ENCODE peak calls at places on chromosomes 6 and 20, in nine cellular contexts. V is cardiac fibroblast, I is natural killer cell, C is mammary epithelial cell, B is lung, J is GM23338, Q is coronary artery, E is H9, L is dorsolateral prefrontal cortex. Y is an unnamed sample.

GRCh38 chr6:153231048-153231635 is 100.1 kb upstream of the RGS17 start:
- DNase-seq in E (peak), B (peak), C (peak), Q (no peak), V (peak), L (peak), I (no peak), J (peak), Y (peak)

GRCh38 chr20:45036044-45036755 is 64.7 kb downstream of the KCNS1 start:
- DNase-seq in J (no peak), B (no peak), L (no peak), V (peak), I (no peak), C (peak), E (no peak), Q (no peak), Y (no peak)

GRCh38 chr6:157491571-157492232 is 110.7 kb downstream of the ZDHHC14 start:
- DNase-seq in V (no peak), J (no peak), I (no peak), Q (no peak), L (no peak), C (no peak), B (no peak), E (no peak), Y (no peak)

GRCh38 chr20:35828434-35828833 is 56.6 kb downstream of the PHF20 start:
- DNase-seq in L (no peak), C (no peak), Q (no peak), E (no peak), J (no peak), I (no peak), B (no peak), V (no peak), Y (no peak)

GRCh38 chr6:104689551-104690205 is 170.0 kb downstream of the HACE1 start:
- DNase-seq in E (no peak), I (no peak), Q (no peak), C (peak), J (no peak), V (peak), L (no peak), B (no peak), Y (no peak)

GRCh38 chr6:3227363-3228045 is at the start of gene TUBB2B:
- DNase-seq in J (peak), E (peak), B (no peak), C (no peak), I (no peak), V (peak), L (no peak), Q (no peak), Y (peak)

GRCh38 chr6:144582939-144583613 is 297.9 kb downstream of the UTRN start:
- DNase-seq in C (no peak), B (peak), L (no peak), J (peak), I (no peak), V (peak), Q (no peak), E (peak), Y (no peak)

GRCh38 chr20:5164645-5165399 is 38.0 kb downstream of the CDS2 start:
- DNase-seq in Q (no peak), J (no peak), B (no peak), V (no peak), I (no peak), L (no peak), E (no peak), C (no peak), Y (no peak)

GRCh38 chr20:16708590-16708989 is 21.2 kb upstream of the SNRPB2 start:
- DNase-seq in V (no peak), E (no peak), B (no peak), C (no peak), L (no peak), Q (no peak), I (no peak), J (no peak), Y (no peak)

GRCh38 chr6:89121934-89122333 is 4.1 kb upstream of the SRSF12 start:
- DNase-seq in E (no peak), V (no peak), J (no peak), L (no peak), B (no peak), C (no peak), Q (no peak), I (no peak), Y (no peak)

GRCh38 chr6:16258709-16259075 is 20.3 kb downstream of the GMPR start:
- DNase-seq in V (no peak), E (no peak), Q (no peak), I (no peak), B (no peak), C (no peak), J (no peak), L (no peak), Y (no peak)

GRCh38 chr20:54407446-54407845 is 67.9 kb upstream of the DOK5 start:
- DNase-seq in C (no peak), I (no peak), V (no peak), Q (no peak), L (no peak), J (no peak), B (no peak), E (no peak), Y (no peak)

GRCh38 chr6:169445661-169446581 is 192.3 kb upstream of the THBS2 start:
- DNase-seq in I (no peak), L (no peak), J (peak), Q (no peak), V (no peak), C (no peak), E (no peak), B (no peak), Y (no peak)

GRCh38 chr20:1803216-1804128 is 91.7 kb upstream of the SIRPA start:
- DNase-seq in V (peak), Q (peak), L (peak), J (peak), B (peak), C (no peak), E (peak), I (no peak), Y (peak)

GRCh38 chr6:167129159-167129558 is 6.3 kb downstream of the CCR6 start:
- DNase-seq in J (no peak), B (no peak), V (no peak), E (no peak), C (no peak), L (no peak), I (no peak), Q (no peak), Y (no peak)

GRCh38 chr20:17542993-17543412 is 11.8 kb upstream of the BFSP1 start:
- DNase-seq in C (peak), I (no peak), B (no peak), Q (no peak), E (no peak), V (peak), L (no peak), J (no peak), Y (no peak)

GRCh38 chr6:107585815-107586435 is 96.0 kb downstream of the SOBP start:
- DNase-seq in C (no peak), V (no peak), Q (no peak), E (no peak), B (no peak), I (no peak), L (no peak), J (peak), Y (no peak)

GRCh38 chr6:100105919-100106318 is 111.9 kb upstream of the MCHR2 start:
- DNase-seq in I (no peak), E (no peak), V (no peak), Q (no peak), L (no peak), B (no peak), C (no peak), J (no peak), Y (no peak)

GRCh38 chr20:57433658-57434389 is 42.6 kb downstream of the RBM38 start:
- DNase-seq in I (peak), V (no peak), B (no peak), J (no peak), L (no peak), E (no peak), Q (no peak), C (no peak), Y (no peak)

GRCh38 chr6:163438940-163439335 is 24.4 kb downstream of the QKI start:
- DNase-seq in C (no peak), B (no peak), Q (no peak), L (no peak), V (no peak), E (no peak), J (no peak), I (peak), Y (no peak)

GRCh38 chr6:123022980-123023379 is 26.9 kb downstream of the CLVS2 start:
- DNase-seq in J (peak), Q (no peak), C (peak), I (no peak), L (no peak), B (no peak), V (peak), E (peak), Y (no peak)

GRCh38 chr20:10578607-10579006 is 95.2 kb downstream of the JAG1 start:
- DNase-seq in E (no peak), C (peak), Q (no peak), L (no peak), J (no peak), I (no peak), B (no peak), V (peak), Y (no peak)

DNA sequence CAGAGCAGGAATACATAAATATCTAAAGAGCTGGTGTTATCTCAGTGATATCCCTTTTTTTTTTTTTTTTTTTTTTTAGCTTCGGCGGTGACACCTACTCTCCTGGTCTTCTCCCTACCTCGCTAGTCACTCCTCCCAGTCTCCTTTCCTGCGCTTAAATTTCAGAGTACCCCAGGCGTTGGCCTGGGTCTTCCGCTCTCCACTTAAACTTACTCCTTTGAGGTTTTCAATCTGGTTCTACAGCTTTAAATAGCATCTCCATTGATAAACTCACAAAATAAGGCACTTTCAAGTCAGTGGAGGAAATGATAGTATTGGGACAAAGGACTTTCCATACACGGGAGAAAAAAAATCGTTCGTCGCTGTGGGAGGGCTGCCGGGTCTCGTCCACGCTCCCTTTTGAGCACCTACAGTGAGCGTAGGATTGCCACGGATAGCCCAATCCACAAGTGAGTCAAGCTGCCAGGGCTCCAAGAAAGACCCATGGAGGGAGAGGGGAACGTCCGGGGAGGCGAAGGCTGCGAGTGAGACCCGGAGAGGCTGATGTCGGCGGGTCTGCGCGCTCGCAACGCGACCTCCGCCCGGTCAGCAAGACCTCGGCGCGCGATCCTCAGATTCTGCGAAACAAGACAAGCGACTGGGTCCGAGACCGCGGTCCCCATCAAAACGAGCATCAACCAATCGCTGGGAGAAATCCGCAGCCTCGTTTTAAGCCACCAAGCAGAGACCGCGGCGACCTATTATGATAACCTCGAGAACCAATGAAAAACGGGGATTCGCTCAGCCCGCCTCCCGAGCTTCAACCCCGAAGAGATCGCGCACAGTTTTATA is 672 bp upstream of the SRSF6 start:
- DNase-seq in C (peak), I (peak), B (peak), J (peak), V (peak), E (peak), L (peak), Q (peak), Y (peak)
- TF ChIP-seq CTCF in C (no peak), I (no peak), B (no peak), J (no peak), V (no peak), E (no peak), L (no peak), Q (no peak), Y (no peak)

GRCh38 chr20:59985864-59986263 is 27.6 kb downstream of the CDH26 start:
- DNase-seq in I (no peak), V (no peak), E (no peak), B (no peak), L (no peak), J (peak), C (no peak), Q (no peak), Y (no peak)
- TF ChIP-seq CTCF in I (peak), V (no peak), E (peak), B (no peak), L (no peak), J (peak), C (no peak), Q (no peak), Y (no peak)

GRCh38 chr20:49245921-49246740 is 26.9 kb downstream of the DDX27 start:
- DNase-seq in Q (no peak), B (no peak), L (no peak), E (peak), V (peak), J (peak), C (peak), I (no peak), Y (no peak)
- TF ChIP-seq CTCF in Q (no peak), B (peak), L (peak), E (peak), V (peak), J (peak), C (peak), I (peak), Y (peak)

DNA sequence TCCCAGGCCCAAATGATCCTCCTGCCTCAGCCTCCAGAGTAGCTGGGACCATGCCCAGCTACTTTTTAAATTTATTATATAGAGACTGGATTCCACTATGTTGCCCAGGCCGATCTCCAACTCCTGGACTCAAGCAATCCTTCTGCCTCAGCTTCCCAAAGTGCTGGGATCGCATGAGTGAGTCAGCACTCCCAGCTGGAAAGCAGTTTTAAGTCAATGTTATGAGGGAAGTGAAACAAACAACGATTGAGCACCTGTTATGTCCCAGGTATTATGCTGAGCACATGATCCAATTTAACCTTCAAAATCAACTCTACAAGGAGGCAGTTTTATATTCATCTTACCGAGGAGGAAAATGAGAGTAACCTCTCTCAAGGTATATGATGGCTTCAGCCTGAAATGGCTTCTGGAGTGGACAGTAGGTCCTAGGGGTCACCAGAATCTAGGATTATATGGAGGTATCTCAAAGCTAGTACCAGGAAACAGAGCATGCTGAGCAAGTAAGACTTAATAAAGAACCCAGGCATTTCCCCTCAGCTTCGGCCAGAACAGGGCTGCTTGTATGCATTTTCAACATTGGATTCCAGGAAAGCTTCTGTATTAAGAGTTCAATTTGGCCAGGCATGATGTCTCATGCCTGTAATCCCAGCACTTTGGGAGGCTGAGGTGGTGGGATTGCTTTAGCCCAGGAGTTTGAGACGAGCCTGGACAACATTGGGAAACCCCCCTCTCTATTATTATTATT is 55.0 kb downstream of the EDN1 start:
- DNase-seq in J (no peak), V (peak), E (no peak), B (no peak), C (no peak), L (no peak), Q (no peak), I (no peak), Y (no peak)
- TF ChIP-seq CTCF in J (no peak), V (no peak), E (no peak), B (no peak), C (no peak), L (no peak), Q (no peak), I (no peak), Y (no peak)

DNA sequence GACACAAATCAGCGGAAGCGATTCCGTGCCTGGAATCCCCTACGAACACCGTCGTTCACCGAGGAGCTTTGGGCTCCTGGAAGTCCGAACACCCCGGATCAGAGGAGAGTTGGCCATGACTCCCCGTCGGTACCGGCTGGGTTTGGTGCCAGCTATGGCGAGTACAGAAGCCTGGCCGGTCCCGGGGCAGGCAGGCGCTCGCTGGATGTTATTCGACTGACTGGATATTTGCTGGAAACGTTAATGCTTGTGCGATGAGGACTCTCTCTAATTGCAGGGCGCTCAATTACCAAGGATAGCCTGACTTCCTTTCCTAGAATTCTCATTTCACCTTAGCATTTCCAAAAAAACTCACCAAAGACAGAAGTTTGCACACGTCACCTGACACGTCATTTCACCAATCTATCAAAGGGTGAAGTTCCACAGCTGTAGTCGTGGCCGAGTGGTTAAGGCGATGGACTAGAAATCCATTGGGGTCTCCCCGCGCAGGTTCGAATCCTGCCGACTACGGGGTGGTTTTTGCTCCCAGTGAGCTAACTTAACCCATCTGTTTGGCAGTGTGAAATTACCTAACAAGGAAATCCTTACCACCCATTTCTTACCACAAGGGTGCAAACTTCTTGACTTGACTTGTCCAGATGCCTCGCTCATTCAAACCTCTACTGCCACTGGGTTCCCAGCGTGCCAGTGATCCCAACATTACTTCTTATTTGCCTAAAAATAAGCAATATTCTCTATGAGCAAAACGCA is 22.7 kb upstream of the ZNF184 start:
- DNase-seq in I (no peak), B (no peak), J (peak), Q (no peak), L (no peak), C (peak), V (peak), E (peak), Y (no peak)
- TF ChIP-seq CTCF in I (no peak), B (no peak), J (peak), Q (no peak), L (no peak), C (peak), V (peak), E (peak), Y (peak)

DNA sequence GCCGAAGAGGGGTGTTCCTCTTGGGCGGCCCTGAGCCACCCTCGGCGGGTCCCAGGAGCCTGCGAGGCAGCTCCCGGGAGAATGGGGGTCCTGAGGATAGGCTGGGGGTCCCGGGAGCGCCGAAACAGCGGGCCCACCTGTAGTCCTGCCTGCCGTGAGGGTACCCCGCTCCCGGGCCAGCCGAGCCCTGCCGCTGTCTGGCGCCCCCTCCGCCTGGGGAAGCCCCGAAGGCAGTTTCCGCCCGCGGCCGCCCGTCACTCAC is 280 bp downstream of the SPATA2 start:
- DNase-seq in I (no peak), C (no peak), V (no peak), E (no peak), J (no peak), B (no peak), L (no peak), Q (peak), Y (no peak)
- TF ChIP-seq CTCF in I (no peak), C (no peak), V (no peak), E (no peak), J (no peak), B (no peak), L (no peak), Q (no peak), Y (no peak)

Y was measured in type B pancreatic cell.